ENCODE peak calls at places on chromosomes 16 and 17, in five cellular contexts. E is T-helper 2 cell, F is nephron progenitor cell, Z is pulmonary artery endothelial cell, B is colonic mucosa. X is an unnamed sample.

GRCh38 chr17:58344047-58344790 is 7.8 kb downstream of the SUPT4H1 start:
- DNase-seq in E (peak; percentile 96), F (no peak), Z (no peak), B (no peak), X (no peak)

GRCh38 chr17:32915108-32915700 is 12.7 kb upstream of the TMEM98 start:
- DNase-seq in E (no peak), F (no peak), Z (no peak), B (peak; percentile 22), X (no peak)

GRCh38 chr16:72473631-72474030 is 301.7 kb upstream of the PMFBP1 start:
- DNase-seq in E (no peak), F (no peak), Z (no peak), B (no peak), X (no peak)

GRCh38 chr17:17457680-17458079 is 19.1 kb upstream of the MED9 start:
- DNase-seq in E (no peak), F (no peak), Z (no peak), B (no peak), X (no peak)

GRCh38 chr16:85460983-85461813 is 151.9 kb upstream of the GSE1 start:
- DNase-seq in E (no peak), F (peak; percentile 55), Z (no peak), B (peak; percentile 52), X (no peak)

GRCh38 chr17:2545393-2545792 is 33.7 kb upstream of the METTL16 start:
- DNase-seq in E (no peak), F (no peak), Z (no peak), B (no peak), X (no peak)

GRCh38 chr16:86584726-86585721 is 6.7 kb downstream of the FOXL1 start:
- DNase-seq in E (no peak), F (no peak), Z (no peak), B (no peak), X (no peak)

GRCh38 chr17:66711936-66712335 is 123.0 kb upstream of the CACNG5 start:
- DNase-seq in E (no peak), F (no peak), Z (no peak), B (peak; percentile 90), X (no peak)

GRCh38 chr17:10295728-10296343 is 77.0 kb downstream of the MYH13 start:
- DNase-seq in E (no peak), F (peak; percentile 73), Z (no peak), B (peak; percentile 64), X (no peak)

GRCh38 chr17:80175411-80175810 is 5.6 kb downstream of the CARD14 start:
- DNase-seq in E (no peak), F (no peak), Z (no peak), B (no peak), X (no peak)

GRCh38 chr16:11180489-11180888 is 75.5 kb downstream of the SOCS1 start:
- DNase-seq in E (no peak), F (no peak), Z (no peak), B (no peak), X (no peak)

GRCh38 chr17:82317394-82318168 is at the start of gene CD7:
- DNase-seq in E (peak; percentile 68), F (no peak), Z (no peak), B (no peak), X (no peak)

GRCh38 chr16:88414521-88415380 is 32.0 kb downstream of the ZNF469 start:
- DNase-seq in E (no peak), F (no peak), Z (no peak), B (no peak), X (no peak)

GRCh38 chr16:67910162-67910561 is 17.1 kb downstream of the PSKH1 start:
- DNase-seq in E (no peak), F (no peak), Z (no peak), B (no peak), X (no peak)

GRCh38 chr16:30987581-30988190 is 2.7 kb downstream of the HSD3B7 start:
- DNase-seq in E (no peak), F (no peak), Z (no peak), B (no peak), X (no peak)

GRCh38 chr17:59846391-59847165 is 46.2 kb downstream of the TUBD1 start:
- DNase-seq in E (no peak), F (no peak), Z (no peak), B (peak; percentile 60), X (peak; percentile 39)

X was measured in glomerular endothelial cell.